ENCODE peak calls at places on chromosomes 16 and 17, in ten cellular contexts. X is tibial artery, O is breast epithelium, F is stomach, Q is nephron progenitor cell, C is epithelial cell of esophagus, D is A549, Z is GM12865, B is mesothelial cell of epicardium, R is MM.1S. E is an unnamed sample.

GRCh38 chr16:17225551-17225950 is 245.2 kb downstream of the XYLT1 start:
- DNase-seq in X (no peak), O (no peak), F (no peak), Q (no peak), C (no peak), D (no peak), Z (no peak), B (no peak), R (no peak), E (no peak)

GRCh38 chr17:17146791-17147406 is 59.2 kb downstream of the PLD6 start:
- DNase-seq in X (no peak), O (no peak), F (no peak), Q (no peak), C (no peak), D (peak), Z (peak), B (no peak), R (peak), E (no peak)

GRCh38 chr17:71995570-71995969 is 125.2 kb upstream of the SOX9 start:
- DNase-seq in X (no peak), O (no peak), F (no peak), Q (no peak), C (peak), D (no peak), Z (no peak), B (no peak), R (no peak), E (no peak)

GRCh38 chr17:33204156-33204555 is 88.9 kb downstream of the ASIC2 start:
- DNase-seq in X (no peak), O (no peak), F (no peak), Q (no peak), C (no peak), D (no peak), Z (no peak), B (no peak), R (no peak), E (no peak)

GRCh38 chr17:50111687-50112655 is 16.8 kb downstream of the PDK2 start:
- DNase-seq in X (peak), O (no peak), F (peak), Q (peak), C (no peak), D (no peak), Z (no peak), B (no peak), R (no peak), E (no peak)

GRCh38 chr17:44218344-44219125 is 940 bp downstream of the UBTF start:
- DNase-seq in X (peak), O (peak), F (peak), Q (peak), C (peak), D (peak), Z (peak), B (peak), R (peak), E (no peak)

GRCh38 chr17:36689089-36689667 is 87.8 kb downstream of the MRM1 start:
- DNase-seq in X (no peak), O (no peak), F (no peak), Q (no peak), C (no peak), D (no peak), Z (no peak), B (no peak), R (no peak), E (no peak)

GRCh38 chr17:50785942-50786570 is 18.7 kb upstream of the ANKRD40CL start:
- DNase-seq in X (no peak), O (no peak), F (peak), Q (no peak), C (peak), D (no peak), Z (no peak), B (no peak), R (no peak), E (no peak)

GRCh38 chr16:11358531-11358930 is 13.3 kb downstream of the RMI2 start:
- DNase-seq in X (no peak), O (no peak), F (no peak), Q (no peak), C (no peak), D (no peak), Z (no peak), B (no peak), R (no peak), E (no peak)

GRCh38 chr17:45584092-45585036 is 93.8 kb upstream of the PLEKHM1 start:
- DNase-seq in X (peak), O (no peak), F (peak), Q (peak), C (peak), D (peak), Z (peak), B (peak), R (peak), E (no peak)

GRCh38 chr17:12979255-12979654 is 38.6 kb downstream of the ELAC2 start:
- DNase-seq in X (no peak), O (no peak), F (no peak), Q (no peak), C (no peak), D (no peak), Z (no peak), B (no peak), R (no peak), E (no peak)

DNA sequence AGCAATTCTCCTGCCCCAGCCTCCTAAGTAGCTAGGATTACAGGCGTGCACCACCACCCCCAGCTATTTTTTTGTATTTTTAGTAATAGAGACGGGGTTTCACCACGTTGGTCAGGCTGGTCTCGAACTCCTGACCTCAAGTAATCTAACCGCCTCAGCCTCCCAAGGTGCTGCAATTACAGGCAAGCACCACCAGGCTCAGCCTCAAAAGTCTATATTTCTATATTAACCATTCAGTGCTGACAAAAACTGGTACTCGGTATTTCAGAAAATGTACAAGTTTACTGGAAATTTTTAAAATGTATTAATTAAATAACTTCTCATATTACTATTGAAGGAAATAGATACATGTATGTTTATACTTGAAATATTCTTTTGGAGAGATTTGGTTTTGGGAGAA is 1.4 kb upstream of the HEXD start:
- DNase-seq in X (no peak), O (no peak), F (no peak), Q (no peak), C (no peak), D (peak), Z (no peak), B (no peak), R (no peak), E (no peak)
- TF ChIP-seq CTCF in X (no peak), O (no peak), F (no peak), Q (no peak), C (peak), D (no peak), Z (peak), B (peak), R (peak), E (no peak)

GRCh38 chr17:80737106-80738019 is 192.7 kb downstream of the RPTOR start:
- DNase-seq in X (no peak), O (no peak), F (no peak), Q (no peak), C (no peak), D (no peak), Z (peak), B (no peak), R (peak), E (no peak)
- TF ChIP-seq CTCF in X (no peak), O (no peak), F (no peak), Q (no peak), C (no peak), D (no peak), Z (peak), B (no peak), R (peak), E (no peak)

GRCh38 chr17:68512247-68512966 is at the start of gene PRKAR1A:
- DNase-seq in X (peak), O (peak), F (peak), Q (peak), C (peak), D (peak), Z (peak), B (peak), R (peak), E (peak)

GRCh38 chr17:68512967-68513474 is 791 bp downstream of the PRKAR1A start:
- DNase-seq in X (peak), O (no peak), F (no peak), Q (no peak), C (peak), D (peak), Z (peak), B (peak), R (peak), E (no peak)

GRCh38 chr17:68511254-68511670 is 968 bp upstream of the PRKAR1A start:
- DNase-seq in X (no peak), O (no peak), F (no peak), Q (no peak), C (no peak), D (no peak), Z (no peak), B (no peak), R (no peak), E (no peak)

GRCh38 chr17:68513932-68514331 is 1.7 kb downstream of the PRKAR1A start:
- DNase-seq in X (no peak), O (no peak), F (no peak), Q (no peak), C (no peak), D (no peak), Z (no peak), B (no peak), R (no peak), E (no peak)

GRCh38 chr17:68511671-68512246 is 471 bp upstream of the PRKAR1A start:
- DNase-seq in X (peak), O (peak), F (peak), Q (peak), C (no peak), D (peak), Z (peak), B (peak), R (peak), E (peak)
- TF ChIP-seq CTCF in X (no peak), O (peak), F (no peak), Q (no peak), C (no peak), D (no peak), Z (no peak), B (no peak), R (no peak), E (no peak)

DNA sequence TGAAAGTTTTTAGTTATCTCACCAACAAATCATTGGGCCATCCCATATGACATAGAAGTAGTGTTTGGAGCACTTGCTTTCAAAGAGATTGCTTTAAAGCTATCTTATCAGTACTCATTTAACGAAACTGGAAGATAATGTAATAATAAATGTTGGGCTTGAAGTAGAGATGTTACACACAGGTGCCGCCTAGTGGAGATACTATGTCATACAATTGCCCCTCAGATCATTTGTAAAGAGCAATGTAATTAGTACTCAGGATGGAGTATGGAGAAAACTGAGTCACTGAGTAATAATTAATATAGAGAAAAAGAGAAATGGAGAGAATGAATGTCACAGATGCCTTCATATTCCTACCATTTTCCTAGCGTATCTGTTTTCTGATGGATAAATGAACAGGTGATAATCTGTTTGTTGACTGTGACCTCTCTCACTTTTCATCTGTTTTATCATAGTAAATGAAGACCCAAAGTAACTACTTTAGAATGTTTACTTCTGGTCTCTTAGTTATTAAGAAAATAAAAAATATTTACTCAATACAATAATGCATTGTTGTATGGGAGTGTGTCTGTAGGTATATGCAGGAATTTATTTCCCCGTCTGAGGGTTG is 80.4 kb downstream of the EFCAB5 start:
- DNase-seq in X (no peak), O (no peak), F (peak), Q (peak), C (peak), D (peak), Z (peak), B (no peak), R (peak), E (no peak)
- TF ChIP-seq CTCF in X (peak), O (peak), F (no peak), Q (peak), C (peak), D (peak), Z (peak), B (peak), R (peak), E (no peak)

GRCh38 chr16:86137359-86137758 is 238.4 kb downstream of the IRF8 start:
- DNase-seq in X (no peak), O (no peak), F (no peak), Q (no peak), C (no peak), D (no peak), Z (peak), B (no peak), R (no peak), E (no peak)
- TF ChIP-seq CTCF in X (no peak), O (no peak), F (no peak), Q (no peak), C (no peak), D (no peak), Z (no peak), B (no peak), R (no peak), E (no peak)

DNA sequence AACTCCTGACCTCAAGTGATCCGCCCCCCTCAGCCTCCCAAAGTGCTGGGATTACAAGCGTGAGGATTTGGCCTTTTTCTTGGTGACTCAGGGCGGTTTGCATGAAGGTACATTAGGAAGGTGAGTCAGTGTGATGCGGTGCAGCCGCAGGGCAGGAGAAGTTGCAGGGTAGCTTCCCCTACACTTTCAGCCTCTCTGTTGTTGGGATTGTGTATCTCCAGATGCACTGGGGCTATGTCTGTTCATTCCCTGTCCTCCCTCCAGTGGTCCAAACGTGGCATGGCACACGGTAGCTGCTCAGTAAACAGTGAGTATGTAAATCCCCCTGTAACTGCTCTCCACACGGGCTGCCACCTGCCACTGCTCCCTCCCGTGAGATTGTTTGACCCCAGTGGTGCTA is 109.1 kb upstream of the CDC42EP4 start:
- DNase-seq in X (no peak), O (no peak), F (no peak), Q (no peak), C (peak), D (peak), Z (peak), B (no peak), R (no peak), E (no peak)
- TF ChIP-seq CTCF in X (no peak), O (no peak), F (no peak), Q (no peak), C (peak), D (peak), Z (peak), B (no peak), R (no peak), E (no peak)

DNA sequence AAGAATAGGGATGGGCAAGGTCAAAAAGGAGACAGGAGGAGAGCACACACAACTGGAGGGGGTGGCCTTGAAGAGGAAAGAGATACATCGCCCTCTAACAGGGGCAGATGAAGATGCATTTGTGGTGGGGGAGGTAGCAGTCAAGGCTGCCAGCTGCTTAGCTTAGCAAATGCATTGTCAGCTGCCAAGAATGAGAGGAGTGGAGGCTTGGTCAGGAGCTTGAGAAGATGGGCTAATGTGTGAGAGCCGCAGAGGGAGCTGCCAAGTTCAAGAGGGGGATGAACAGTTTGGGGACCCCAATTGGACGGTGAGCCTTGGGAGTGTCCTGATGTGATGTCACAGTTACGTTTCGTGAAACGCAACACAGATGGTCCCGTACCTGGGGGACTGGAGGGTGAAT is 28.9 kb upstream of the GNA13 start:
- DNase-seq in X (no peak), O (no peak), F (no peak), Q (no peak), C (no peak), D (peak), Z (no peak), B (no peak), R (no peak), E (no peak)
- TF ChIP-seq CTCF in X (no peak), O (no peak), F (no peak), Q (no peak), C (no peak), D (no peak), Z (no peak), B (no peak), R (no peak), E (no peak)

E was measured in omental fat pad.